ENCODE peak calls at places on chromosome 2, in seven cellular contexts. P is left ventricle myocardium superior; F is fibroblast of the conjunctiva; S is ovary; L is brain pericyte; C is tibial artery; R is stimulated activated CD4-positive, alpha-beta T cell treated with anti-CD3 and anti-CD28 coated beads, Interleukin-2, amount 100 ng/mL, for 48 hours. B is an unnamed sample.

GRCh38 chr2:11071207-11071606 is 84.1 kb upstream of the SLC66A3 start:
- DNase-seq in P (peak), F (no peak), S (no peak), L (no peak), C (no peak), R (no peak), B (no peak)

GRCh38 chr2:241123816-241124536 is 21.9 kb upstream of the MTERF4 start:
- DNase-seq in P (no peak), F (no peak), S (no peak), L (no peak), C (no peak), R (no peak), B (no peak)

GRCh38 chr2:230614913-230615332 is 97.7 kb upstream of the CAB39 start:
- DNase-seq in P (no peak), F (no peak), S (no peak), L (no peak), C (no peak), R (no peak), B (no peak)

GRCh38 chr2:175600024-175600831 is 401.8 kb downstream of the LNPK start:
- DNase-seq in P (peak), F (peak), S (no peak), L (no peak), C (peak), R (no peak), B (peak)

GRCh38 chr2:270861-271260 is 6.1 kb downstream of the ACP1 start:
- DNase-seq in P (no peak), F (no peak), S (no peak), L (no peak), C (no peak), R (no peak), B (no peak)

GRCh38 chr2:197784956-197785941 is at the start of gene BOLL:
- DNase-seq in P (peak), F (no peak), S (no peak), L (no peak), C (no peak), R (no peak), B (no peak)

GRCh38 chr2:226993171-226993570 is 157.3 kb downstream of the RHBDD1 start:
- DNase-seq in P (no peak), F (no peak), S (no peak), L (no peak), C (no peak), R (no peak), B (no peak)

GRCh38 chr2:71226391-71226964 is 425 bp downstream of the PAIP2B start:
- DNase-seq in P (peak), F (no peak), S (peak), L (no peak), C (peak), R (peak), B (peak)

GRCh38 chr2:38013158-38013752 is 62.7 kb downstream of the CYP1B1 start:
- DNase-seq in P (no peak), F (no peak), S (no peak), L (no peak), C (no peak), R (no peak), B (no peak)

GRCh38 chr2:219247678-219248642 is 2.7 kb downstream of the STK16 start:
- DNase-seq in P (no peak), F (no peak), S (no peak), L (no peak), C (no peak), R (peak), B (no peak)

GRCh38 chr2:3870222-3870621 is 166.8 kb downstream of the DCDC2C start:
- DNase-seq in P (no peak), F (no peak), S (no peak), L (no peak), C (no peak), R (no peak), B (no peak)

GRCh38 chr2:8605350-8606065 is 76.3 kb upstream of the ID2 start:
- DNase-seq in P (no peak), F (no peak), S (no peak), L (peak), C (no peak), R (no peak), B (no peak)

GRCh38 chr2:215831296-215831913 is 181.9 kb downstream of the MREG start:
- DNase-seq in P (peak), F (peak), S (peak), L (no peak), C (no peak), R (no peak), B (peak)

GRCh38 chr2:62489162-62489561 is 16.8 kb downstream of the TMEM17 start:
- DNase-seq in P (no peak), F (peak), S (no peak), L (no peak), C (no peak), R (no peak), B (no peak)

GRCh38 chr2:61135510-61135909 is 26.5 kb upstream of the C2orf74 start:
- DNase-seq in P (no peak), F (peak), S (no peak), L (no peak), C (no peak), R (no peak), B (no peak)

GRCh38 chr2:239569401-239570090 is 168.7 kb upstream of the HDAC4 start:
- DNase-seq in P (no peak), F (no peak), S (no peak), L (no peak), C (no peak), R (no peak), B (no peak)

GRCh38 chr2:217705461-217705860 is 297.3 kb downstream of the TNS1 start:
- DNase-seq in P (no peak), F (no peak), S (no peak), L (no peak), C (no peak), R (no peak), B (no peak)

GRCh38 chr2:40178971-40179370 is 272.9 kb downstream of the SLC8A1 start:
- DNase-seq in P (no peak), F (no peak), S (no peak), L (no peak), C (no peak), R (no peak), B (no peak)

GRCh38 chr2:115560671-115561070 is 1118.2 kb downstream of the DPP10 start:
- DNase-seq in P (no peak), F (no peak), S (no peak), L (no peak), C (no peak), R (no peak), B (no peak)

GRCh38 chr2:235716875-235717496 is 223.1 kb downstream of the AGAP1 start:
- DNase-seq in P (no peak), F (no peak), S (no peak), L (no peak), C (no peak), R (no peak), B (no peak)

GRCh38 chr2:28691774-28692281 is 59.8 kb upstream of the PPP1CB start:
- DNase-seq in P (peak), F (peak), S (peak), L (no peak), C (no peak), R (no peak), B (peak)

GRCh38 chr2:162301151-162301804 is 17.2 kb downstream of the IFIH1 start:
- DNase-seq in P (no peak), F (peak), S (no peak), L (peak), C (peak), R (peak), B (peak)

B was measured in left cardiac atrium.